ENCODE peak calls at places on chromosome 11, in five cellular contexts. U is kidney tubule cell, P is fibroblast of lung, O is myocyte, Y is NB4. Q is an unnamed sample.

GRCh38 chr11:14499178-14499559 is 442 bp downstream of the COPB1 start:
- DNase-seq in U (no peak), P (peak), O (peak), Y (peak), Q (no peak)

GRCh38 chr11:68818181-68818580 is 23.5 kb downstream of the CPT1A start:
- DNase-seq in U (no peak), P (no peak), O (no peak), Y (no peak), Q (no peak)

GRCh38 chr11:69524291-69524882 is 42.9 kb downstream of the LINC01488 start:
- DNase-seq in U (peak), P (peak), O (no peak), Y (peak), Q (no peak)

GRCh38 chr11:65382804-65383368 is 440 bp upstream of the SLC25A45 start:
- DNase-seq in U (no peak), P (no peak), O (peak), Y (no peak), Q (no peak)

GRCh38 chr11:105881027-105881426 is 141.0 kb downstream of the MSANTD4 start:
- DNase-seq in U (no peak), P (no peak), O (no peak), Y (no peak), Q (no peak)

GRCh38 chr11:116257092-116257491 is 515.7 kb downstream of the BUD13 start:
- DNase-seq in U (no peak), P (no peak), O (no peak), Y (peak), Q (no peak)

GRCh38 chr11:9568854-9569587 is 4.4 kb upstream of the WEE1 start:
- DNase-seq in U (peak), P (peak), O (peak), Y (peak), Q (peak)

GRCh38 chr11:63917685-63918523 is 940 bp upstream of the RCOR2 start:
- DNase-seq in U (peak), P (peak), O (peak), Y (peak), Q (no peak)

GRCh38 chr11:6812391-6813005 is 13.0 kb upstream of the OR6A2 start:
- DNase-seq in U (peak), P (peak), O (peak), Y (peak), Q (peak)

GRCh38 chr11:2550606-2550970 is 105.8 kb downstream of the KCNQ1 start:
- DNase-seq in U (no peak), P (no peak), O (no peak), Y (no peak), Q (no peak)

GRCh38 chr11:78350101-78350645 is 67.4 kb downstream of the GAB2 start:
- DNase-seq in U (peak), P (peak), O (peak), Y (peak), Q (no peak)

GRCh38 chr11:126284829-126285228 is 1.9 kb downstream of the TIRAP start:
- DNase-seq in U (peak), P (peak), O (peak), Y (peak), Q (peak)

GRCh38 chr11:17591293-17591692 is 44.2 kb downstream of the OTOG start:
- DNase-seq in U (no peak), P (no peak), O (no peak), Y (no peak), Q (no peak)

GRCh38 chr11:60790726-60791125 is 5.6 kb downstream of the MS4A10 start:
- DNase-seq in U (no peak), P (no peak), O (no peak), Y (no peak), Q (no peak)

GRCh38 chr11:47348859-47349258 is 3.6 kb downstream of the MYBPC3 start:
- DNase-seq in U (peak), P (peak), O (peak), Y (peak), Q (no peak)

GRCh38 chr11:14860511-14860910 is 31.5 kb downstream of the CYP2R1 start:
- DNase-seq in U (no peak), P (no peak), O (no peak), Y (no peak), Q (no peak)

GRCh38 chr11:26088391-26088790 is 243.5 kb upstream of the ANO3 start:
- DNase-seq in U (no peak), P (peak), O (no peak), Y (no peak), Q (peak)

GRCh38 chr11:10913996-10914514 is 56.2 kb upstream of the ZBED5 start:
- DNase-seq in U (no peak), P (peak), O (no peak), Y (no peak), Q (no peak)

GRCh38 chr11:81377418-81377817 is 1356.2 kb downstream of the FAM181B start:
- DNase-seq in U (no peak), P (no peak), O (no peak), Y (no peak), Q (no peak)

GRCh38 chr11:3165152-3165705 is at the start of gene OSBPL5:
- DNase-seq in U (peak), P (peak), O (peak), Y (peak), Q (peak)

GRCh38 chr11:26847459-26847858 is 125.6 kb upstream of the SLC5A12 start:
- DNase-seq in U (no peak), P (peak), O (no peak), Y (no peak), Q (no peak)

GRCh38 chr11:44979536-44980399 is 29.1 kb upstream of the TP53I11 start:
- DNase-seq in U (peak), P (no peak), O (no peak), Y (no peak), Q (no peak)

GRCh38 chr11:60116996-60117790 is 28.7 kb downstream of the MS4A2 start:
- DNase-seq in U (peak), P (no peak), O (no peak), Y (no peak), Q (peak)

GRCh38 chr11:84894666-84895065 is 732.5 kb downstream of the DLG2 start:
- DNase-seq in U (no peak), P (no peak), O (no peak), Y (no peak), Q (no peak)

Q was measured in kidney glomerular epithelial cell.